ENCODE peak calls at places on chromosome 1, in eight cellular contexts. P, I, T, D, S, C, E and W are unnamed samples.

GRCh38 chr1:64962447-64962846 is 3.9 kb downstream of the JAK1 start:
- DNase-seq in P (no peak), I (no peak), T (no peak), D (no peak), S (peak; percentile 72), C (no peak), E (no peak), W (peak; percentile 39)

GRCh38 chr1:59057211-59057694 is 239.6 kb upstream of the FGGY start:
- DNase-seq in P (no peak), I (peak; percentile 78), T (peak; percentile 72), D (no peak), S (no peak), C (peak; percentile 90), E (peak; percentile 99), W (peak; percentile 56)

GRCh38 chr1:84571150-84571535 is 3.1 kb downstream of the CTBS start:
- DNase-seq in P (no peak), I (no peak), T (peak; percentile 31), D (no peak), S (no peak), C (no peak), E (peak; percentile 74), W (no peak)

GRCh38 chr1:55916480-55916879 is 662.9 kb downstream of the PLPP3 start:
- DNase-seq in P (no peak), I (no peak), T (no peak), D (no peak), S (no peak), C (no peak), E (peak; percentile 28), W (peak; percentile 82)

GRCh38 chr1:190259424-190259823 is 218.2 kb downstream of the BRINP3 start:
- DNase-seq in P (no peak), I (no peak), T (no peak), D (no peak), S (no peak), C (no peak), E (no peak), W (no peak)

GRCh38 chr1:92583821-92584760 is 97.4 kb upstream of the GFI1 start:
- DNase-seq in P (no peak), I (no peak), T (no peak), D (no peak), S (no peak), C (no peak), E (peak; percentile 82), W (peak; percentile 57)

GRCh38 chr1:50126962-50127715 is 18.4 kb downstream of the ELAVL4 start:
- DNase-seq in P (no peak), I (no peak), T (no peak), D (no peak), S (no peak), C (no peak), E (no peak), W (no peak)

GRCh38 chr1:102833171-102833570 is 275.2 kb downstream of the COL11A1 start:
- DNase-seq in P (no peak), I (peak; percentile 25), T (no peak), D (no peak), S (no peak), C (no peak), E (no peak), W (peak; percentile 13)

GRCh38 chr1:230459463-230459862 is 33.3 kb upstream of the PGBD5 start:
- DNase-seq in P (no peak), I (no peak), T (peak; percentile 16), D (no peak), S (no peak), C (no peak), E (peak; percentile 81), W (peak; percentile 75)

GRCh38 chr1:151065089-151065645 is 5.0 kb downstream of the MLLT11 start:
- DNase-seq in P (no peak), I (no peak), T (no peak), D (no peak), S (no peak), C (no peak), E (no peak), W (no peak)

GRCh38 chr1:154546264-154547043 is 12.0 kb downstream of the UBE2Q1 start:
- DNase-seq in P (peak; percentile 8), I (peak; percentile 70), T (no peak), D (peak; percentile 37), S (no peak), C (no peak), E (peak; percentile 63), W (no peak)

GRCh38 chr1:24695202-24695974 is 49.9 kb upstream of the CLIC4 start:
- DNase-seq in P (no peak), I (no peak), T (no peak), D (no peak), S (peak; percentile 81), C (no peak), E (no peak), W (no peak)

GRCh38 chr1:25064465-25065238 is 134.6 kb upstream of the RUNX3 start:
- DNase-seq in P (no peak), I (no peak), T (no peak), D (no peak), S (peak; percentile 55), C (no peak), E (no peak), W (no peak)

GRCh38 chr1:149945206-149945605 is 8.5 kb upstream of the MTMR11 start:
- DNase-seq in P (no peak), I (no peak), T (no peak), D (no peak), S (no peak), C (no peak), E (no peak), W (no peak)

GRCh38 chr1:184634296-184634695 is 120.4 kb downstream of the EDEM3 start:
- DNase-seq in P (no peak), I (no peak), T (no peak), D (no peak), S (no peak), C (no peak), E (no peak), W (no peak)

GRCh38 chr1:164764333-164764732 is 205.3 kb downstream of the PBX1 start:
- DNase-seq in P (no peak), I (no peak), T (no peak), D (no peak), S (no peak), C (no peak), E (peak; percentile 51), W (no peak)

GRCh38 chr1:239467688-239468087 is 81.3 kb downstream of the CHRM3 start:
- DNase-seq in P (no peak), I (no peak), T (no peak), D (no peak), S (no peak), C (no peak), E (no peak), W (no peak)

GRCh38 chr1:17923684-17924083 is 168.6 kb downstream of the ACTL8 start:
- DNase-seq in P (no peak), I (no peak), T (no peak), D (no peak), S (peak; percentile 31), C (no peak), E (no peak), W (no peak)

GRCh38 chr1:52033190-52034049 is at the start of gene KTI12:
- DNase-seq in P (peak; percentile 81), I (peak; percentile 90), T (peak; percentile 70), D (peak; percentile 77), S (peak; percentile 96), C (peak; percentile 72), E (peak; percentile 92), W (peak; percentile 77)

GRCh38 chr1:203283597-203283996 is 21.7 kb upstream of the BTG2 start:
- DNase-seq in P (no peak), I (no peak), T (no peak), D (no peak), S (no peak), C (no peak), E (no peak), W (no peak)

GRCh38 chr1:39387452-39387851 is 104.0 kb upstream of the BMP8A start:
- DNase-seq in P (no peak), I (no peak), T (peak; percentile 91), D (no peak), S (no peak), C (no peak), E (peak; percentile 86), W (no peak)

GRCh38 chr1:94912263-94912986 is 14.5 kb downstream of the CNN3 start:
- DNase-seq in P (no peak), I (peak; percentile 12), T (no peak), D (no peak), S (no peak), C (no peak), E (no peak), W (no peak)

GRCh38 chr1:21185221-21185731 is 8.6 kb upstream of the EIF4G3 start:
- DNase-seq in P (no peak), I (no peak), T (no peak), D (no peak), S (no peak), C (no peak), E (no peak), W (no peak)

GRCh38 chr1:19036701-19037605 is 80.5 kb upstream of the IFFO2 start:
- DNase-seq in P (no peak), I (no peak), T (no peak), D (no peak), S (peak; percentile 15), C (no peak), E (no peak), W (no peak)

GRCh38 chr1:205354259-205354904 is 2.3 kb downstream of the KLHDC8A start:
- DNase-seq in P (peak; percentile 24), I (peak; percentile 73), T (no peak), D (peak; percentile 57), S (no peak), C (peak; percentile 44), E (peak; percentile 80), W (no peak)

GRCh38 chr1:228336308-228337030 is 70.2 kb downstream of the TRIM11 start:
- DNase-seq in P (no peak), I (no peak), T (no peak), D (no peak), S (peak; percentile 69), C (no peak), E (peak; percentile 38), W (no peak)

GRCh38 chr1:102500795-102501194 is 504.1 kb upstream of the OLFM3 start:
- DNase-seq in P (no peak), I (no peak), T (no peak), D (no peak), S (no peak), C (no peak), E (no peak), W (no peak)